ENCODE peak calls at places on chromosomes 7 and 10, in seven cellular contexts. F is heart left ventricle; Z is effector memory CD4-positive, alpha-beta T cell; G is left ventricle myocardium inferior; W is SK-N-SH; B is cardiac muscle cell; C is heart right ventricle. T is an unnamed sample.
A peak's percentile ranks its signal among the peaks of the same experiment; 100 is the strongest.

GRCh38 chr7:13980474-13980873 is 9.0 kb downstream of the ETV1 start:
- DNase-seq in F (no peak), Z (no peak), G (no peak), W (no peak), B (no peak), C (no peak), T (no peak)

GRCh38 chr10:58157076-58157766 is 110.5 kb downstream of the IPMK start:
- DNase-seq in F (no peak), Z (no peak), G (no peak), W (no peak), B (no peak), C (no peak), T (peak; percentile 84)

GRCh38 chr7:28835800-28836199 is 122.3 kb downstream of the TRIL start:
- DNase-seq in F (no peak), Z (no peak), G (no peak), W (no peak), B (no peak), C (no peak), T (no peak)

GRCh38 chr10:5601826-5602225 is 64.6 kb downstream of the ASB13 start:
- DNase-seq in F (no peak), Z (no peak), G (no peak), W (no peak), B (no peak), C (no peak), T (no peak)

GRCh38 chr7:149722356-149722957 is 50.9 kb downstream of the ZNF467 start:
- DNase-seq in F (no peak), Z (no peak), G (no peak), W (no peak), B (no peak), C (no peak), T (no peak)

GRCh38 chr10:50512743-50513416 is 110.9 kb downstream of the SGMS1 start:
- DNase-seq in F (no peak), Z (no peak), G (no peak), W (no peak), B (no peak), C (no peak), T (no peak)

GRCh38 chr10:60845038-60845437 is 66.8 kb downstream of the CDK1 start:
- DNase-seq in F (no peak), Z (no peak), G (no peak), W (no peak), B (no peak), C (no peak), T (no peak)

GRCh38 chr7:55546826-55547225 is 25.5 kb downstream of the VOPP1 start:
- DNase-seq in F (peak; percentile 81), Z (no peak), G (peak; percentile 71), W (peak; percentile 66), B (no peak), C (peak; percentile 75), T (peak; percentile 69)

GRCh38 chr7:111224354-111225231 is 133.7 kb downstream of the LRRN3 start:
- DNase-seq in F (no peak), Z (no peak), G (no peak), W (no peak), B (no peak), C (no peak), T (no peak)

GRCh38 chr10:74079028-74079913 is 71.4 kb downstream of the AP3M1 start:
- DNase-seq in F (no peak), Z (no peak), G (no peak), W (no peak), B (no peak), C (no peak), T (no peak)

GRCh38 chr7:33452805-33453502 is 323.6 kb downstream of the BBS9 start:
- DNase-seq in F (no peak), Z (no peak), G (no peak), W (no peak), B (no peak), C (no peak), T (no peak)

GRCh38 chr7:106345421-106346166 is 60.8 kb upstream of the NAMPT start:
- DNase-seq in F (no peak), Z (no peak), G (no peak), W (no peak), B (no peak), C (no peak), T (no peak)

GRCh38 chr7:38756521-38756920 is 125.3 kb upstream of the AMPH start:
- DNase-seq in F (no peak), Z (no peak), G (no peak), W (no peak), B (no peak), C (no peak), T (no peak)

GRCh38 chr10:54002077-54002476 is 799.0 kb downstream of the PCDH15 start:
- DNase-seq in F (no peak), Z (no peak), G (no peak), W (no peak), B (no peak), C (no peak), T (no peak)

GRCh38 chr10:125093199-125093841 is 67.0 kb downstream of the CTBP2 start:
- DNase-seq in F (peak; percentile 76), Z (no peak), G (peak; percentile 68), W (peak; percentile 50), B (peak; percentile 30), C (peak; percentile 66), T (peak; percentile 90)

GRCh38 chr7:81170291-81170690 is 251.4 kb upstream of the SEMA3C start:
- DNase-seq in F (no peak), Z (no peak), G (no peak), W (no peak), B (no peak), C (no peak), T (no peak)

GRCh38 chr7:97021443-97022261 is 3.0 kb downstream of the DLX5 start:
- DNase-seq in F (no peak), Z (no peak), G (no peak), W (no peak), B (no peak), C (no peak), T (peak; percentile 82)

GRCh38 chr7:1920266-1920681 is 250.2 kb downstream of the ELFN1 start:
- DNase-seq in F (peak; percentile 11), Z (no peak), G (no peak), W (no peak), B (no peak), C (no peak), T (no peak)

GRCh38 chr10:31554556-31554955 is 235.5 kb downstream of the ZEB1 start:
- DNase-seq in F (no peak), Z (no peak), G (no peak), W (no peak), B (no peak), C (no peak), T (no peak)

GRCh38 chr10:111993321-111993720 is 190.2 kb downstream of the GPAM start:
- DNase-seq in F (no peak), Z (no peak), G (no peak), W (no peak), B (no peak), C (no peak), T (no peak)

GRCh38 chr7:4069268-4070095 is 612.6 kb upstream of the FOXK1 start:
- DNase-seq in F (no peak), Z (no peak), G (no peak), W (no peak), B (peak; percentile 31), C (no peak), T (no peak)

GRCh38 chr7:26645126-26645525 is 219.3 kb downstream of the SKAP2 start:
- DNase-seq in F (no peak), Z (no peak), G (no peak), W (no peak), B (peak; percentile 29), C (no peak), T (no peak)

GRCh38 chr10:29554660-29555059 is 80.1 kb downstream of the SVIL start:
- DNase-seq in F (no peak), Z (no peak), G (no peak), W (no peak), B (no peak), C (no peak), T (peak; percentile 77)

GRCh38 chr10:101446947-101447346 is 93.0 kb downstream of the BTRC start:
- DNase-seq in F (peak; percentile 57), Z (no peak), G (peak; percentile 25), W (no peak), B (peak; percentile 56), C (peak; percentile 11), T (no peak)

GRCh38 chr7:137006293-137006692 is 137.8 kb downstream of the CHRM2 start:
- DNase-seq in F (no peak), Z (no peak), G (no peak), W (no peak), B (no peak), C (peak; percentile 29), T (no peak)

GRCh38 chr10:42513921-42514320 is 124.4 kb downstream of the ZNF33B start:
- DNase-seq in F (no peak), Z (no peak), G (no peak), W (no peak), B (no peak), C (no peak), T (no peak)

GRCh38 chr10:42523098-42523497 is 115.3 kb downstream of the ZNF33B start:
- DNase-seq in F (no peak), Z (no peak), G (no peak), W (no peak), B (no peak), C (no peak), T (no peak)

GRCh38 chr10:42519761-42520460 is 118.5 kb downstream of the ZNF33B start:
- DNase-seq in F (no peak), Z (no peak), G (no peak), W (no peak), B (no peak), C (no peak), T (no peak)

GRCh38 chr10:42519079-42519478 is 119.3 kb downstream of the ZNF33B start:
- DNase-seq in F (no peak), Z (no peak), G (no peak), W (no peak), B (no peak), C (no peak), T (no peak)
- H3K4me3 ChIP-seq in F (no peak overlapping the region), Z (no peak overlapping the region), G (no peak overlapping the region), W (no peak overlapping the region), B (no peak overlapping the region), C (no peak overlapping the region), T (no peak overlapping the region)

DNA sequence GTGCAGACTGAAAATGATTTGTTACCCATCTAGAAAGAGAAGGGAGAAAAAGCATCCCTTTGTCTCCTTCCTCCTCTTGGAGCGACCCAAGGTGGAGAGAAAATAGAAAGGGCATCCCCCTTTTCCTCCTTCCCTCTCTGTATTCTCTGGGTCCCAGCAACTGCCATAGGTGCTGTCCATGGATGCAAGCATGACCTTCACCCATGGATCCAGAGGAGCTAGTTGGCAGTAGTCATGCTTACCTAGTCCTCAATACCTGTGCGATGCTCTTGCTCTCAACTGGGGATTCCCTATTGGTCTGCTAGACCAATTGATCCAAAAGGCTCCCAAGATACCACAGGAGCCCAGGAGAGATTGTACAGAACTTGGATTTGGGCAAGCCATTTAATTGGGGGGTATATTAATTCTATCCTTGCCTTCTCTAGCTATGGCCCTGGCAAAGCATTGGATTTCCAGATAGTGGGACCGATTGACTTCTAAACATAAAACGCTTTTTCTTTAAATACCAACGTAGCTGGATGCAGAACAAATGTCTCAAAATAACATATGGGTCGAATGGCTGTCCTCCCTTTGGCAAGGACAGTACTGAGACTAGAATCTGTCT is 547.8 kb upstream of the IGFBP3 start:
- DNase-seq in F (no peak), Z (no peak), G (no peak), W (peak; percentile 3), B (peak; percentile 41), C (no peak), T (no peak)
- H3K9me3 ChIP-seq in F (peaks cover 70% of the 10 kb centered on the region), Z (peaks cover 39% of the 10 kb centered on the region), G (peaks cover 100% of the 10 kb centered on the region), W (peaks cover 36% of the 10 kb centered on the region), B (peaks cover 3% of the 10 kb centered on the region), C (peaks cover 100% of the 10 kb centered on the region), T (peaks cover 44% of the 10 kb centered on the region)

GRCh38 chr7:113099284-113099919 is 12.8 kb upstream of the GPR85 start:
- DNase-seq in F (no peak), Z (no peak), G (no peak), W (no peak), B (no peak), C (no peak), T (no peak)
- H3K4me3 ChIP-seq in F (peak overlapping the region; percentile 18), Z (no peak overlapping the region), G (peak overlapping the region; percentile 22), W (no peak overlapping the region), B (no peak overlapping the region), C (no peak overlapping the region), T (no peak overlapping the region)

GRCh38 chr7:64371116-64371515 is 57.4 kb downstream of the ZNF736 start:
- DNase-seq in F (no peak), Z (no peak), G (no peak), W (no peak), B (no peak), C (no peak), T (no peak)
- H3K9me3 ChIP-seq in F (no peaks in the 10 kb centered on the region), Z (peaks cover 15% of the 10 kb centered on the region), G (peaks cover 50% of the 10 kb centered on the region), W (no peaks in the 10 kb centered on the region), B (no peaks in the 10 kb centered on the region), C (peaks cover 42% of the 10 kb centered on the region), T (peaks cover 5% of the 10 kb centered on the region)